ENCODE peak calls at places on chromosomes 5 and 9, in seven cellular contexts. X, B, K, P, G, U and R are unnamed samples.

GRCh38 chr9:3459076-3459475 is 66.7 kb downstream of the RFX3 start:
- DNase-seq in X (no peak), G (no peak), K (no peak), P (no peak), U (no peak), B (no peak), R (no peak)

GRCh38 chr5:118960557-118960956 is 27.8 kb downstream of the DTWD2 start:
- DNase-seq in G (no peak), X (no peak), U (no peak), B (no peak), P (no peak), K (no peak), R (no peak)

GRCh38 chr5:177371705-177372533 is 12.3 kb upstream of the SLC34A1 start:
- DNase-seq in K (no peak), P (no peak), X (no peak), U (no peak), B (no peak), G (peak; percentile 84), R (no peak)

GRCh38 chr5:179762079-179762780 is 29.6 kb downstream of the MAML1 start:
- DNase-seq in G (peak; percentile 67), X (no peak), K (no peak), P (peak; percentile 42), B (no peak), U (no peak), R (peak; percentile 48)

GRCh38 chr5:167839065-167839464 is 452.4 kb upstream of the WWC1 start:
- DNase-seq in K (no peak), U (no peak), X (no peak), G (no peak), P (no peak), B (no peak), R (no peak)

GRCh38 chr9:90340421-90340820 is 302.2 kb downstream of the DIRAS2 start:
- DNase-seq in P (peak; percentile 68), B (no peak), X (no peak), K (no peak), G (no peak), U (no peak), R (no peak)

GRCh38 chr5:167511-167910 is 23.8 kb upstream of the LRRC14B start:
- DNase-seq in U (no peak), G (no peak), K (no peak), B (no peak), X (no peak), P (peak; percentile 33), R (peak; percentile 43)

GRCh38 chr9:112271466-112272098 is 61.8 kb downstream of the PTBP3 start:
- DNase-seq in K (no peak), P (peak; percentile 58), U (no peak), G (no peak), B (no peak), X (no peak), R (no peak)

GRCh38 chr9:995776-996175 is 19.3 kb downstream of the DMRT3 start:
- DNase-seq in P (peak; percentile 27), B (no peak), K (no peak), G (no peak), U (no peak), X (no peak), R (no peak)